ENCODE peak calls at places on chromosomes 2 and 18, in eight cellular contexts. One of them, this sample, is unnamed.

GRCh38 chr18:54878662-54879058 is 50.4 kb downstream of the RAB27B start:
- DNase-seq in fibroblast of pulmonary artery: peak
- DNase-seq in kidney epithelial cell: no peak
- DNase-seq in fibroblast of the aortic adventitia: no peak
- DNase-seq in thyroid gland: no peak
- DNase-seq in GM12865: no peak
- DNase-seq in fibroblast of lung: no peak
- DNase-seq in foreskin fibroblast: peak
- DNase-seq in this sample: no peak

GRCh38 chr2:98518106-98518505 is 73.4 kb downstream of the INPP4A start:
- DNase-seq in fibroblast of pulmonary artery: peak
- DNase-seq in kidney epithelial cell: no peak
- DNase-seq in fibroblast of the aortic adventitia: no peak
- DNase-seq in thyroid gland: no peak
- DNase-seq in GM12865: peak
- DNase-seq in fibroblast of lung: no peak
- DNase-seq in foreskin fibroblast: no peak
- DNase-seq in this sample: peak

GRCh38 chr2:105652014-105652796 is 92.5 kb upstream of the NCK2 start:
- DNase-seq in fibroblast of pulmonary artery: no peak
- DNase-seq in kidney epithelial cell: no peak
- DNase-seq in fibroblast of the aortic adventitia: no peak
- DNase-seq in thyroid gland: no peak
- DNase-seq in GM12865: no peak
- DNase-seq in fibroblast of lung: no peak
- DNase-seq in foreskin fibroblast: no peak
- DNase-seq in this sample: no peak

GRCh38 chr18:5543036-5543671 is 643 bp downstream of the EPB41L3 start:
- DNase-seq in fibroblast of pulmonary artery: no peak
- DNase-seq in kidney epithelial cell: no peak
- DNase-seq in fibroblast of the aortic adventitia: no peak
- DNase-seq in thyroid gland: no peak
- DNase-seq in GM12865: no peak
- DNase-seq in fibroblast of lung: peak
- DNase-seq in foreskin fibroblast: peak
- DNase-seq in this sample: peak

GRCh38 chr2:27428978-27429541 is 629 bp downstream of the NRBP1 start:
- DNase-seq in fibroblast of pulmonary artery: peak
- DNase-seq in kidney epithelial cell: no peak
- DNase-seq in fibroblast of the aortic adventitia: peak
- DNase-seq in thyroid gland: peak
- DNase-seq in GM12865: peak
- DNase-seq in fibroblast of lung: peak
- DNase-seq in foreskin fibroblast: peak
- DNase-seq in this sample: peak

GRCh38 chr2:218896501-218897393 is 16.1 kb downstream of the WNT10A start:
- DNase-seq in fibroblast of pulmonary artery: no peak
- DNase-seq in kidney epithelial cell: peak
- DNase-seq in fibroblast of the aortic adventitia: no peak
- DNase-seq in thyroid gland: no peak
- DNase-seq in GM12865: peak
- DNase-seq in fibroblast of lung: peak
- DNase-seq in foreskin fibroblast: no peak
- DNase-seq in this sample: peak

GRCh38 chr2:61585383-61585782 is 47.2 kb upstream of the XPO1 start:
- DNase-seq in fibroblast of pulmonary artery: peak
- DNase-seq in kidney epithelial cell: no peak
- DNase-seq in fibroblast of the aortic adventitia: no peak
- DNase-seq in thyroid gland: no peak
- DNase-seq in GM12865: peak
- DNase-seq in fibroblast of lung: no peak
- DNase-seq in foreskin fibroblast: no peak
- DNase-seq in this sample: peak

GRCh38 chr2:48715042-48715899 is 40.3 kb downstream of the LHCGR start:
- DNase-seq in fibroblast of pulmonary artery: peak
- DNase-seq in kidney epithelial cell: peak
- DNase-seq in fibroblast of the aortic adventitia: peak
- DNase-seq in thyroid gland: peak
- DNase-seq in GM12865: no peak
- DNase-seq in fibroblast of lung: peak
- DNase-seq in foreskin fibroblast: peak
- DNase-seq in this sample: no peak

GRCh38 chr2:39723946-39724827 is 54.9 kb downstream of the THUMPD2 start:
- DNase-seq in fibroblast of pulmonary artery: no peak
- DNase-seq in kidney epithelial cell: no peak
- DNase-seq in fibroblast of the aortic adventitia: no peak
- DNase-seq in thyroid gland: no peak
- DNase-seq in GM12865: peak
- DNase-seq in fibroblast of lung: peak
- DNase-seq in foreskin fibroblast: no peak
- DNase-seq in this sample: no peak

GRCh38 chr18:46269275-46269674 is 165.1 kb downstream of the HAUS1 start:
- DNase-seq in fibroblast of pulmonary artery: no peak
- DNase-seq in kidney epithelial cell: no peak
- DNase-seq in fibroblast of the aortic adventitia: no peak
- DNase-seq in thyroid gland: no peak
- DNase-seq in GM12865: no peak
- DNase-seq in fibroblast of lung: no peak
- DNase-seq in foreskin fibroblast: no peak
- DNase-seq in this sample: no peak

GRCh38 chr18:48831113-48831759 is 119.5 kb downstream of the SMAD7 start:
- DNase-seq in fibroblast of pulmonary artery: no peak
- DNase-seq in kidney epithelial cell: no peak
- DNase-seq in fibroblast of the aortic adventitia: no peak
- DNase-seq in thyroid gland: no peak
- DNase-seq in GM12865: no peak
- DNase-seq in fibroblast of lung: no peak
- DNase-seq in foreskin fibroblast: no peak
- DNase-seq in this sample: no peak

GRCh38 chr2:174761837-174762236 is 2.4 kb downstream of the CHRNA1 start:
- DNase-seq in fibroblast of pulmonary artery: peak
- DNase-seq in kidney epithelial cell: no peak
- DNase-seq in fibroblast of the aortic adventitia: no peak
- DNase-seq in thyroid gland: no peak
- DNase-seq in GM12865: no peak
- DNase-seq in fibroblast of lung: peak
- DNase-seq in foreskin fibroblast: peak
- DNase-seq in this sample: no peak

GRCh38 chr2:46528880-46529279 is 49.5 kb downstream of the TMEM247 start:
- DNase-seq in fibroblast of pulmonary artery: no peak
- DNase-seq in kidney epithelial cell: no peak
- DNase-seq in fibroblast of the aortic adventitia: no peak
- DNase-seq in thyroid gland: no peak
- DNase-seq in GM12865: no peak
- DNase-seq in fibroblast of lung: no peak
- DNase-seq in foreskin fibroblast: no peak
- DNase-seq in this sample: no peak

GRCh38 chr2:128494640-128495321 is 176.1 kb upstream of the HS6ST1 start:
- DNase-seq in fibroblast of pulmonary artery: peak
- DNase-seq in kidney epithelial cell: no peak
- DNase-seq in fibroblast of the aortic adventitia: peak
- DNase-seq in thyroid gland: no peak
- DNase-seq in GM12865: no peak
- DNase-seq in fibroblast of lung: peak
- DNase-seq in foreskin fibroblast: no peak
- DNase-seq in this sample: no peak

DNA sequence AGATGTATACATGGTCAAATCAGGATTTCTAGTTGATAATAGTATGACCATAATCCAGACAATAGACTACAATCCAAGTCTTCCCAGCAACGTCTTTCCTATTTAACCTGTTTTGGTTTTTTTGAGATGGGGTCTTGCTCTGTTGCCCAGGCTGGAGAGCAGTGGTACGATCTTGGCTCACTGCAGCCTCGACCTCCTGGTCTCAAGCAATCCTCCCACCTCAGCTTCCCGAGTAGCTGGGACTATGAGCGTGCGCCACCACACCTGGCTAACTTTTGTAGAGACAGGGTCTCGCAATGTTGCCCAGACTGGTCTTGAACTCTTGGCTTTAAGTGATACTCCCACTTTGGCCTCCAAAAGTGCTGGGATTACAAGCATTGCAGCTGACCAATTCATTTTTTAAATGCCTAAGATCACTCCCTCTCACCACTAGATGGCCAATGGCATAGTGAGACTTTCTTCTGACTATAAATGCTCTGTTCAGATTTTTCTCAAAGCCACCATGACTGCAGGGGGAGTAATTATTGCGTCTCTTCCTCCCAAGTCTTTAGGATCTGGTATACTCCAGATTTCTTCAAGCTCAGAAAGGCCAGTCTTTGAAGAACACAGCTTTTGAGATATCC is 47.6 kb downstream of the HNRNPLL start:
- DNase-seq in fibroblast of pulmonary artery: peak
- DNase-seq in kidney epithelial cell: no peak
- DNase-seq in fibroblast of the aortic adventitia: peak
- DNase-seq in thyroid gland: no peak
- DNase-seq in GM12865: peak
- DNase-seq in fibroblast of lung: no peak
- DNase-seq in foreskin fibroblast: peak
- DNase-seq in this sample: no peak
- TF ChIP-seq CTCF in fibroblast of pulmonary artery: peak
- TF ChIP-seq CTCF in kidney epithelial cell: peak
- TF ChIP-seq CTCF in fibroblast of the aortic adventitia: peak
- TF ChIP-seq CTCF in thyroid gland: peak
- TF ChIP-seq CTCF in GM12865: peak
- TF ChIP-seq CTCF in fibroblast of lung: peak
- TF ChIP-seq CTCF in foreskin fibroblast: peak
- TF ChIP-seq CTCF in this sample: peak

GRCh38 chr2:118490323-118490722 is 357.1 kb downstream of the EN1 start:
- DNase-seq in fibroblast of pulmonary artery: no peak
- DNase-seq in kidney epithelial cell: no peak
- DNase-seq in fibroblast of the aortic adventitia: no peak
- DNase-seq in thyroid gland: no peak
- DNase-seq in GM12865: no peak
- DNase-seq in fibroblast of lung: no peak
- DNase-seq in foreskin fibroblast: no peak
- DNase-seq in this sample: no peak

GRCh38 chr2:118496467-118496866 is 351.0 kb downstream of the EN1 start:
- DNase-seq in fibroblast of pulmonary artery: no peak
- DNase-seq in kidney epithelial cell: no peak
- DNase-seq in fibroblast of the aortic adventitia: no peak
- DNase-seq in thyroid gland: no peak
- DNase-seq in GM12865: no peak
- DNase-seq in fibroblast of lung: no peak
- DNase-seq in foreskin fibroblast: no peak
- DNase-seq in this sample: no peak

GRCh38 chr2:118495278-118495677 is 352.2 kb downstream of the EN1 start:
- DNase-seq in fibroblast of pulmonary artery: no peak
- DNase-seq in kidney epithelial cell: no peak
- DNase-seq in fibroblast of the aortic adventitia: no peak
- DNase-seq in thyroid gland: no peak
- DNase-seq in GM12865: no peak
- DNase-seq in fibroblast of lung: no peak
- DNase-seq in foreskin fibroblast: no peak
- DNase-seq in this sample: no peak

GRCh38 chr2:118489712-118490255 is 357.7 kb downstream of the EN1 start:
- DNase-seq in fibroblast of pulmonary artery: no peak
- DNase-seq in kidney epithelial cell: no peak
- DNase-seq in fibroblast of the aortic adventitia: no peak
- DNase-seq in thyroid gland: no peak
- DNase-seq in GM12865: no peak
- DNase-seq in fibroblast of lung: no peak
- DNase-seq in foreskin fibroblast: no peak
- DNase-seq in this sample: no peak

DNA sequence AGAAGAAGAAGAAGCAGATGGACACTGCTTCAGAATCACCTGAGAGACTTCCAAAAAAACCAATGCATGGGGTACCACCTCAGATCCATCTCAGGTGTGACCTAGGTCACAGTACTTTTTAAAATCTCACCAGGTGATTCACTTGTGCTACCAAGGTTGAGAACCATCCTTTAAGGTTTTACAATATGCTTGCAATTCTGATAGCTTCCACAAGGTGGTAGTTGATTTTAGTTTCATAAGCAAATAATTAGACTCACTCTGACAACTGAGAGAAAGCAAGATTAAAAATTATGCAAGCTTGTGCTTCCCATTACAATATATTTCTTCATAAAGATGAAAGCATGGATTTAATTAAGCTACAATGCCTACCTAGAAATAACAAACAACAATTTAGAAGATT is 355.1 kb downstream of the EN1 start:
- DNase-seq in fibroblast of pulmonary artery: peak
- DNase-seq in kidney epithelial cell: no peak
- DNase-seq in fibroblast of the aortic adventitia: peak
- DNase-seq in thyroid gland: no peak
- DNase-seq in GM12865: peak
- DNase-seq in fibroblast of lung: peak
- DNase-seq in foreskin fibroblast: peak
- DNase-seq in this sample: no peak
- TF ChIP-seq CTCF in fibroblast of pulmonary artery: peak
- TF ChIP-seq CTCF in kidney epithelial cell: peak
- TF ChIP-seq CTCF in fibroblast of the aortic adventitia: peak
- TF ChIP-seq CTCF in thyroid gland: no peak
- TF ChIP-seq CTCF in GM12865: no peak
- TF ChIP-seq CTCF in fibroblast of lung: peak
- TF ChIP-seq CTCF in foreskin fibroblast: peak
- TF ChIP-seq CTCF in this sample: no peak

GRCh38 chr2:189178007-189178406 is 1.6 kb downstream of the COL5A2 start:
- DNase-seq in fibroblast of pulmonary artery: peak
- DNase-seq in kidney epithelial cell: no peak
- DNase-seq in fibroblast of the aortic adventitia: peak
- DNase-seq in thyroid gland: no peak
- DNase-seq in GM12865: no peak
- DNase-seq in fibroblast of lung: no peak
- DNase-seq in foreskin fibroblast: peak
- DNase-seq in this sample: no peak

GRCh38 chr2:189175869-189176431 is 3.6 kb downstream of the COL5A2 start:
- DNase-seq in fibroblast of pulmonary artery: peak
- DNase-seq in kidney epithelial cell: no peak
- DNase-seq in fibroblast of the aortic adventitia: peak
- DNase-seq in thyroid gland: no peak
- DNase-seq in GM12865: no peak
- DNase-seq in fibroblast of lung: no peak
- DNase-seq in foreskin fibroblast: peak
- DNase-seq in this sample: no peak

GRCh38 chr2:189168876-189169499 is 10.6 kb downstream of the COL5A2 start:
- DNase-seq in fibroblast of pulmonary artery: no peak
- DNase-seq in kidney epithelial cell: no peak
- DNase-seq in fibroblast of the aortic adventitia: peak
- DNase-seq in thyroid gland: no peak
- DNase-seq in GM12865: no peak
- DNase-seq in fibroblast of lung: no peak
- DNase-seq in foreskin fibroblast: peak
- DNase-seq in this sample: no peak

GRCh38 chr2:189177441-189177840 is 2.1 kb downstream of the COL5A2 start:
- DNase-seq in fibroblast of pulmonary artery: no peak
- DNase-seq in kidney epithelial cell: no peak
- DNase-seq in fibroblast of the aortic adventitia: no peak
- DNase-seq in thyroid gland: no peak
- DNase-seq in GM12865: no peak
- DNase-seq in fibroblast of lung: no peak
- DNase-seq in foreskin fibroblast: no peak
- DNase-seq in this sample: no peak

GRCh38 chr2:189171956-189172609 is 7.5 kb downstream of the COL5A2 start:
- DNase-seq in fibroblast of pulmonary artery: peak
- DNase-seq in kidney epithelial cell: no peak
- DNase-seq in fibroblast of the aortic adventitia: no peak
- DNase-seq in thyroid gland: no peak
- DNase-seq in GM12865: no peak
- DNase-seq in fibroblast of lung: no peak
- DNase-seq in foreskin fibroblast: no peak
- DNase-seq in this sample: no peak
- TF ChIP-seq CTCF in fibroblast of pulmonary artery: peak
- TF ChIP-seq CTCF in kidney epithelial cell: no peak
- TF ChIP-seq CTCF in fibroblast of the aortic adventitia: no peak
- TF ChIP-seq CTCF in thyroid gland: no peak
- TF ChIP-seq CTCF in GM12865: no peak
- TF ChIP-seq CTCF in fibroblast of lung: no peak
- TF ChIP-seq CTCF in foreskin fibroblast: no peak
- TF ChIP-seq CTCF in this sample: no peak

GRCh38 chr2:235647836-235648235 is 154.0 kb downstream of the AGAP1 start:
- DNase-seq in fibroblast of pulmonary artery: no peak
- DNase-seq in kidney epithelial cell: no peak
- DNase-seq in fibroblast of the aortic adventitia: no peak
- DNase-seq in thyroid gland: no peak
- DNase-seq in GM12865: no peak
- DNase-seq in fibroblast of lung: no peak
- DNase-seq in foreskin fibroblast: peak
- DNase-seq in this sample: no peak
- TF ChIP-seq CTCF in fibroblast of pulmonary artery: no peak
- TF ChIP-seq CTCF in kidney epithelial cell: no peak
- TF ChIP-seq CTCF in fibroblast of the aortic adventitia: no peak
- TF ChIP-seq CTCF in thyroid gland: no peak
- TF ChIP-seq CTCF in GM12865: no peak
- TF ChIP-seq CTCF in fibroblast of lung: no peak
- TF ChIP-seq CTCF in foreskin fibroblast: no peak
- TF ChIP-seq CTCF in this sample: no peak